ENCODE peak calls at places on chromosome 3, in seven cellular contexts. C is SK-N-SH, X is HCT116, K is H1, H is HepG2, P is K562, O is GM12878. Q is an unnamed sample.

GRCh38 chr3:46875560-46875959 is 2.0 kb upstream of the PTH1R start:
- DNase-seq in C (no peak), X (no peak), K (no peak), H (no peak), P (no peak), O (no peak), Q (no peak)

GRCh38 chr3:125043599-125044151 is 12.1 kb downstream of the HEG1 start:
- DNase-seq in C (peak; percentile 58), X (no peak), K (no peak), H (no peak), P (no peak), O (no peak), Q (no peak)

GRCh38 chr3:157201648-157202278 is 41.8 kb upstream of the CCNL1 start:
- DNase-seq in C (peak; percentile 36), X (peak; percentile 19), K (no peak), H (peak; percentile 29), P (peak; percentile 40), O (no peak), Q (peak; percentile 46)

GRCh38 chr3:24359102-24359501 is 135.5 kb downstream of the THRB start:
- DNase-seq in C (no peak), X (no peak), K (no peak), H (no peak), P (no peak), O (no peak), Q (no peak)

GRCh38 chr3:11022115-11022514 is 29.6 kb downstream of the SLC6A1 start:
- DNase-seq in C (no peak), X (no peak), K (no peak), H (no peak), P (no peak), O (no peak), Q (no peak)

GRCh38 chr3:134590766-134591165 is 60.1 kb downstream of the KY start:
- DNase-seq in C (no peak), X (no peak), K (no peak), H (no peak), P (no peak), O (no peak), Q (no peak)

GRCh38 chr3:9087831-9088413 is 124.7 kb upstream of the RAD18 start:
- DNase-seq in C (no peak), X (no peak), K (no peak), H (no peak), P (no peak), O (no peak), Q (no peak)

GRCh38 chr3:14947105-14947885 is at the start of gene NR2C2:
- DNase-seq in C (peak; percentile 93), X (peak; percentile 32), K (no peak), H (peak; percentile 68), P (peak; percentile 94), O (no peak), Q (peak; percentile 96)

GRCh38 chr3:127867986-127868385 is 45.7 kb upstream of the MGLL start:
- DNase-seq in C (no peak), X (no peak), K (no peak), H (no peak), P (no peak), O (no peak), Q (no peak)

GRCh38 chr3:56702487-56703315 is 19.6 kb upstream of the TASOR start:
- DNase-seq in C (peak; percentile 57), X (peak; percentile 61), K (no peak), H (peak; percentile 63), P (peak; percentile 7), O (no peak), Q (no peak)

GRCh38 chr3:122394173-122394572 is 10.2 kb downstream of the FAM162A start:
- DNase-seq in C (no peak), X (no peak), K (no peak), H (no peak), P (no peak), O (no peak), Q (no peak)

GRCh38 chr3:32306072-32306471 is 67.6 kb downstream of the CMTM8 start:
- DNase-seq in C (no peak), X (no peak), K (no peak), H (no peak), P (no peak), O (no peak), Q (no peak)

GRCh38 chr3:138336454-138336853 is 6.8 kb upstream of the NME9 start:
- DNase-seq in C (no peak), X (no peak), K (no peak), H (no peak), P (no peak), O (no peak), Q (no peak)

GRCh38 chr3:123920383-123920782 is 36.3 kb upstream of the MYLK start:
- DNase-seq in C (no peak), X (no peak), K (no peak), H (no peak), P (no peak), O (no peak), Q (no peak)

GRCh38 chr3:197022405-197023231 is 7.0 kb downstream of the MELTF start:
- DNase-seq in C (peak; percentile 27), X (no peak), K (no peak), H (no peak), P (no peak), O (no peak), Q (no peak)

GRCh38 chr3:122233109-122233952 is 49.9 kb downstream of the CASR start:
- DNase-seq in C (no peak), X (no peak), K (no peak), H (no peak), P (no peak), O (peak; percentile 86), Q (no peak)

GRCh38 chr3:71063768-71064287 is 519.7 kb downstream of the FOXP1 start:
- DNase-seq in C (peak; percentile 53), X (no peak), K (no peak), H (peak; percentile 49), P (no peak), O (no peak), Q (peak; percentile 29)

GRCh38 chr3:73727117-73727802 is 102.5 kb upstream of the PDZRN3 start:
- DNase-seq in C (no peak), X (no peak), K (no peak), H (no peak), P (no peak), O (no peak), Q (no peak)

GRCh38 chr3:42713747-42714146 is 11.1 kb upstream of the HHATL start:
- DNase-seq in C (no peak), X (no peak), K (no peak), H (no peak), P (no peak), O (no peak), Q (no peak)

GRCh38 chr3:79516795-79517194 is 251.0 kb downstream of the ROBO1 start:
- DNase-seq in C (no peak), X (no peak), K (no peak), H (no peak), P (no peak), O (no peak), Q (no peak)

GRCh38 chr3:87461036-87461435 is 184.7 kb upstream of the POU1F1 start:
- DNase-seq in C (no peak), X (no peak), K (no peak), H (no peak), P (no peak), O (no peak), Q (no peak)

GRCh38 chr3:122097141-122097540 is 42.0 kb downstream of the CD86 start:
- DNase-seq in C (no peak), X (no peak), K (no peak), H (no peak), P (no peak), O (no peak), Q (no peak)

GRCh38 chr3:179189764-179190163 is 41.6 kb downstream of the PIK3CA start:
- DNase-seq in C (no peak), X (no peak), K (no peak), H (no peak), P (no peak), O (no peak), Q (no peak)

GRCh38 chr3:180478695-180479094 is 123.3 kb upstream of the TTC14 start:
- DNase-seq in C (no peak), X (no peak), K (no peak), H (no peak), P (no peak), O (no peak), Q (no peak)

GRCh38 chr3:147513785-147514184 is 104.6 kb downstream of the ZIC1 start:
- DNase-seq in C (no peak), X (no peak), K (peak; percentile 15), H (no peak), P (no peak), O (no peak), Q (no peak)
- TF ChIP-seq JUND in C (no peak), X (no peak), K (no peak), H (no peak), P (no peak), O (no peak), Q (no peak)

DNA sequence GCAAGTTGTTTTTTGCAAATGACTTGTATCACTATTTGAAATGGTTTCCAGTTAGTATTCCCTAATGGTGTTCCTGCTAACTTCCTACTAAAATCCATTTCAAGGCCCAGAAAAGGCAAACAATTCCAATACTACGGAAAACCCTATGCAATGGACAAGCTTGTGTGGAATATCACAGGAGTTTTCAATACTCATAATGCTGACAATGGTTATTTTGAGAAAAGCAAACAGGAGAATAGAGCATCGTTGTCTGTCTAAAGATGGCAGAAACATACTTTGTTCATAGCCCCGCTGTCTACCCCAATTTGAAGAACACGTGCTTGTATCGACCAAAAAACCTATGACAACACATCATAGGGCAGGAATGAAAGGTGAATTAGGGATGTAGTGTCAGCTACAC is 327.9 kb downstream of the CHST2 start:
- DNase-seq in C (no peak), X (no peak), K (no peak), H (no peak), P (no peak), O (no peak), Q (no peak)
- TF ChIP-seq JUND in C (no peak), X (no peak), K (no peak), H (no peak), P (no peak), O (no peak), Q (no peak)

GRCh38 chr3:107913671-107914070 is 177.2 kb downstream of the CD47 start:
- DNase-seq in C (no peak), X (no peak), K (no peak), H (no peak), P (no peak), O (no peak), Q (no peak)
- TF ChIP-seq JUND in C (no peak), X (no peak), K (no peak), H (no peak), P (no peak), O (no peak), Q (no peak)

DNA sequence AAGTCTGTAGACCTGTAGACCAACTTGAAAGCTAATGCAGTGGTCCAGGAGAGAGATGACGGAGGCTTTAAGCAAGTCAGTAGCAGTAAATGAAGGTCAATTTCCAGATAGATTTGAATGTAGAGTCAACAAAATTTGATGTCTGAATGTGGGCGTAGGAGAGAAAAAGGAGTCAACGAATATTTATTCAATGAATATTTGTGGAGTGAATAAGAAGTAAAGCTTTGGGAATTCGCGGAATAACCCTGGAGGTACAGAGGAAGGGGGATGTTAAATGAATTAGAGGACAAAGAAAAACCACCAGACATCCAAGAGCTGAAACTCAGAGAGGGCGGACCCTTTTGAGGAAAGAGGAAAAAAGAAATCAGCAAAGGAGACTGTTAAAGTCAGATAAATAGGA is 4.4 kb upstream of the PLOD2 start:
- DNase-seq in C (no peak), X (no peak), K (no peak), H (no peak), P (no peak), O (no peak), Q (no peak)
- TF ChIP-seq JUND in C (no peak), X (no peak), K (no peak), H (no peak), P (no peak), O (no peak), Q (no peak)

Q was measured in T47D.